ENCODE peak calls at places on chromosomes 11 and 22, in five cellular contexts. Y is ovary, A is HCT116, Z is left ventricle myocardium inferior, S is H9. H is an unnamed sample.

GRCh38 chr11:29781268-29781667 is 235.6 kb downstream of the KCNA4 start:
- DNase-seq in A (no peak), Z (peak), S (no peak), Y (no peak), H (no peak)

GRCh38 chr11:66022401-66023185 is 3.7 kb downstream of the CATSPER1 start:
- DNase-seq in A (no peak), Y (peak), S (peak), Z (peak), H (no peak)

GRCh38 chr22:19407649-19408606 is 23.6 kb downstream of the HIRA start:
- DNase-seq in Y (no peak), A (no peak), Z (no peak), S (no peak), H (no peak)

GRCh38 chr11:120714448-120714847 is 202.9 kb downstream of the GRIK4 start:
- DNase-seq in A (no peak), Y (no peak), S (no peak), Z (no peak), H (peak)

GRCh38 chr22:50506611-50507420 is 686 bp downstream of the LMF2 start:
- DNase-seq in A (no peak), Z (no peak), S (peak), Y (peak), H (no peak)

GRCh38 chr11:64757549-64758329 is 2.0 kb downstream of the PYGM start:
- DNase-seq in Y (no peak), S (no peak), Z (no peak), A (no peak), H (no peak)

GRCh38 chr22:29480262-29480511 is 169 bp downstream of the NEFH start:
- DNase-seq in S (no peak), A (no peak), Y (no peak), Z (no peak), H (no peak)

GRCh38 chr22:37892566-37893338 is 13.3 kb upstream of the MICALL1 start:
- DNase-seq in S (no peak), Z (peak), A (no peak), Y (no peak), H (no peak)

GRCh38 chr11:117820071-117820470 is 4.5 kb downstream of the FXYD2 start:
- DNase-seq in Z (no peak), S (no peak), A (no peak), Y (no peak), H (no peak)

GRCh38 chr11:57792060-57792541 is 30.5 kb downstream of the CTNND1 start:
- DNase-seq in Z (peak), Y (no peak), S (no peak), A (no peak), H (peak)

GRCh38 chr11:105000797-105001196 is 22.2 kb downstream of the CASP5 start:
- DNase-seq in S (peak), Y (no peak), Z (no peak), A (peak), H (no peak)

GRCh38 chr11:91163619-91164451 is 941.0 kb upstream of the CHORDC1 start:
- DNase-seq in Z (no peak), A (no peak), S (no peak), Y (no peak), H (no peak)

GRCh38 chr11:134573857-134574256 is 161.8 kb upstream of the B3GAT1 start:
- DNase-seq in S (no peak), Z (no peak), A (no peak), Y (no peak), H (no peak)

GRCh38 chr11:6571434-6572008 is 31.9 kb downstream of the RRP8 start:
- DNase-seq in Z (no peak), S (peak), Y (no peak), A (no peak), H (no peak)

GRCh38 chr22:38456272-38456837 is 1.4 kb upstream of the KCNJ4 start:
- DNase-seq in Y (no peak), Z (no peak), A (no peak), S (no peak), H (no peak)

GRCh38 chr11:117096140-117096972 is 1.9 kb downstream of the SIK3 start:
- DNase-seq in Z (no peak), Y (peak), S (peak), A (no peak), H (no peak)

GRCh38 chr22:25404556-25404922 is 159.9 kb upstream of the GRK3 start:
- DNase-seq in Z (no peak), S (no peak), A (no peak), Y (no peak), H (no peak)

GRCh38 chr11:127106142-127106541 is 105.6 kb upstream of the KIRREL3 start:
- DNase-seq in S (no peak), A (no peak), Y (no peak), Z (no peak), H (no peak)

GRCh38 chr22:30829901-30830550 is 135.4 kb downstream of the OSBP2 start:
- DNase-seq in Z (no peak), S (no peak), Y (no peak), A (peak), H (peak)

GRCh38 chr22:39616051-39616450 is 45.5 kb downstream of the CACNA1I start:
- DNase-seq in Y (no peak), A (no peak), S (no peak), Z (no peak), H (no peak)

GRCh38 chr22:39308614-39309363 is 10.6 kb downstream of the RPL3 start:
- DNase-seq in A (peak), S (peak), Z (no peak), Y (peak), H (peak)

GRCh38 chr22:32561756-32562155 is 87.1 kb downstream of the FBXO7 start:
- DNase-seq in Z (no peak), S (no peak), A (no peak), Y (peak), H (no peak)

GRCh38 chr11:120881591-120881990 is 142.3 kb upstream of the TBCEL start:
- DNase-seq in Y (no peak), S (no peak), A (no peak), Z (no peak), H (no peak)

GRCh38 chr11:125069796-125070195 is 6.7 kb downstream of the SLC37A2 start:
- DNase-seq in S (peak), Z (no peak), Y (no peak), A (no peak), H (no peak)

GRCh38 chr11:119783466-119784400 is 54.7 kb upstream of the NECTIN1 start:
- DNase-seq in Z (no peak), Y (no peak), S (no peak), A (no peak), H (no peak)

GRCh38 chr22:38012604-38013072 is 28.3 kb upstream of the SOX10 start:
- DNase-seq in A (no peak), Z (no peak), S (no peak), Y (peak), H (peak)

GRCh38 chr22:38957046-38957770 is at the start of gene APOBEC3A:
- DNase-seq in A (no peak), S (peak), Y (no peak), Z (peak), H (no peak)

GRCh38 chr11:71182791-71183556 is 69.4 kb downstream of the SHANK2 start:
- DNase-seq in A (no peak), Z (no peak), S (peak), Y (no peak), H (no peak)

GRCh38 chr11:73759520-73760065 is 1.3 kb downstream of the RAB6A start:
- DNase-seq in S (no peak), Y (no peak), A (no peak), Z (no peak), H (peak)

GRCh38 chr11:107961480-107961879 is 33.2 kb downstream of the RAB39A start:
- DNase-seq in Z (no peak), A (no peak), S (no peak), Y (no peak), H (no peak)

GRCh38 chr11:17846852-17847453 is 112.4 kb downstream of the KCNC1 start:
- DNase-seq in Y (no peak), Z (no peak), A (no peak), S (no peak), H (peak)

GRCh38 chr11:78646564-78647185 is 72.0 kb upstream of the NARS2 start:
- DNase-seq in Z (no peak), A (peak), Y (peak), S (peak), H (peak)

H was measured in dermis microvascular lymphatic vessel endothelial cell.